ENCODE peak calls at places on chromosomes 7 and 10, in four cellular contexts. R is transverse colon, V is SJSA1, U is spleen. I is an unnamed sample.

GRCh38 chr7:67618569-67619543 is 622.2 kb downstream of the TYW1 start:
- DNase-seq in R (no peak), U (no peak), V (no peak), I (no peak)

GRCh38 chr7:99459087-99459486 is 6.9 kb downstream of the ATP5MF start:
- DNase-seq in R (no peak), V (no peak), U (no peak), I (no peak)

GRCh38 chr10:60943372-60944158 is 420 bp downstream of the RHOBTB1 start:
- DNase-seq in U (peak), R (peak), V (peak), I (no peak)

GRCh38 chr7:1404881-1405548 is 54.3 kb downstream of the MICALL2 start:
- DNase-seq in R (no peak), U (no peak), V (no peak), I (no peak)

GRCh38 chr7:1678070-1678543 is 8.0 kb downstream of the ELFN1 start:
- DNase-seq in U (no peak), R (no peak), V (peak), I (no peak)

GRCh38 chr10:71230656-71231025 is 18.3 kb downstream of the UNC5B start:
- DNase-seq in V (peak), U (peak), R (no peak), I (no peak)

GRCh38 chr10:112562803-112563663 is 116.0 kb downstream of the VTI1A start:
- DNase-seq in U (no peak), R (no peak), V (no peak), I (no peak)

GRCh38 chr7:89104748-89105685 is 309.5 kb upstream of the TEX47 start:
- DNase-seq in U (no peak), R (no peak), V (peak), I (no peak)

GRCh38 chr10:90969947-90970673 is 49.2 kb upstream of the ANKRD1 start:
- DNase-seq in V (no peak), U (no peak), R (no peak), I (peak)

GRCh38 chr10:123726381-123726780 is 60.2 kb downstream of the GPR26 start:
- DNase-seq in V (no peak), R (no peak), U (no peak), I (no peak)

GRCh38 chr10:103367782-103368518 is at the start of gene TAF5:
- DNase-seq in U (peak), R (peak), V (peak), I (peak)
- H3K27ac ChIP-seq in U (peak), R (peak), V (peak), I (peak)

GRCh38 chr10:133159950-133160812 is at the start of gene KNDC1:
- DNase-seq in V (peak), R (no peak), U (peak), I (no peak)

GRCh38 chr10:133159611-133159949 is 439 bp upstream of the KNDC1 start:
- DNase-seq in R (no peak), V (peak), U (no peak), I (no peak)

GRCh38 chr10:133162178-133162909 is 2.3 kb downstream of the KNDC1 start:
- DNase-seq in R (no peak), U (no peak), V (no peak), I (no peak)

GRCh38 chr10:133161486-133162051 is 1.6 kb downstream of the KNDC1 start:
- DNase-seq in V (peak), R (no peak), U (no peak), I (no peak)

DNA sequence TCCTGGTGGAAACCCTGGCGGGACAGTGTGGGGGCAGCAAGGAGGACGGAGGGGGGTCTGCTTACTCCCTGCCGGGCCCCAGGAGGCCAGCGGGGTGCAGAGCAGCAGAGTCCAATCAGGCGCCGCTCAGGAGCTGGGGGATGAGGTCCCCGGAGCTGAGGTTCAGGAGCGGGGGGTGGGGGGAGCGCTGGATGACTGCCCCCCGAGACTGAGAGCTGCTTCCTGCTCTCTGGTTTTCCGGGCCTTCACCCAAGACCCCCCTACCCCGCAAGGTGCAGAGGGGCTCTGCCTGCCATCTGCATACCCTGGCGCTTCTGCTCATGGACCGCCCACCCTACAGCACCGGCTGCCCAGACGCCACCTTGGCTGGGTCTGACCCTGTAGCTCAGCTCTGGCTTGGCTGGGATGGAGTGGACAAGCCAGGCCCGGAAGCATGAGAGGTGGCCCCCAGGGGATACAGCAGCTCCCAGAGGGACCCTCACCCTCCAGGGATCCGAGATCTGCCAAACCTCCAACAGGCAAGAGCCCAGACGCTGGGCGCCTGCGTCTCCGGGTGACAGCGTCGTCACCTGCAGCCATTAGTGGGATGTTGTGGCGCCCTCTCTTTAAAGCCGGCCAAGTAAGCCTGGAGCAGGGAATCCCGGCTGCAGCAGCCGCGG is 923 bp downstream of the KNDC1 start:
- DNase-seq in R (no peak), V (no peak), U (no peak), I (no peak)
- H3K27ac ChIP-seq in R (no peak), V (no peak), U (no peak), I (no peak)

GRCh38 chr7:125568799-125569198 is 639.2 kb upstream of the POT1 start:
- DNase-seq in U (no peak), V (no peak), R (no peak), I (no peak)
- H3K27ac ChIP-seq in U (no peak), V (no peak), R (no peak), I (no peak)

GRCh38 chr7:55567495-55568070 is 4.7 kb downstream of the VOPP1 start:
- DNase-seq in U (no peak), R (no peak), V (no peak), I (no peak)
- H3K27ac ChIP-seq in U (no peak), R (peak), V (no peak), I (no peak)

DNA sequence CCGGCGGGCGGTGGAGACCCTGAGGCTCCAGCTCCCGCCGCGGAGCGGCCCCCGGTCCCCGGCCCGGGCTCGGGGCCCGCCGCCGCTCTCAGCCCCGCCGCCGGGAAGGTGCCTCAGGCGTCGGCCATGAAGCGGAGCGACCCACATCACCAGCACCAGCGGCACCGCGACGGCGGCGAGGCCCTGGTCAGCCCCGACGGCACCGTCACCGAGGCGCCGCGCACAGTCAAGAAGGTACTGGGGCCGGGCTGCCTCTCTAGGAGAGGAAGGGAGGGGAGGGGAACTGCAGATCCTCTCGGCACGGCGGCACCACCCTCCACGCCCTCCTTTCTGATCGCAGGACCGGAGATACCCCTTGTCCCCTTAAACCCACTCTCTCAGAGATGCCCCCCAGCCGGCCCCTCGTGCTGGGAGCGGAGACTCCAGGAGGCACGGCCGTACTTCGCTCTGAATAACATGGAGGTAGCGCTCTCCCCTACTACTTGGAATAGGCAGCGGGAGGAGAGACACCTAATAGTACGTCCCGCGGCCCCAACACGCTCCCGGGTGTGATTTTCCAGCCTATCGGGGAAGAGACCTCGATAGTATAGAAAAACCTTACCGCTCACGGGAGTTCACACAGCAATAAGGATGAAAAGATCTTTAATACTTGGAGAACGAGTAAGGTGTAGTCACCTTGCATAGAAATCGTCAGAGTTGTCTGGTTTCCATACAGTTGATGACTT is 538 bp downstream of the AHCYL2 start:
- DNase-seq in R (peak), V (no peak), U (peak), I (no peak)
- H3K27ac ChIP-seq in R (peak), V (no peak), U (peak), I (peak)

DNA sequence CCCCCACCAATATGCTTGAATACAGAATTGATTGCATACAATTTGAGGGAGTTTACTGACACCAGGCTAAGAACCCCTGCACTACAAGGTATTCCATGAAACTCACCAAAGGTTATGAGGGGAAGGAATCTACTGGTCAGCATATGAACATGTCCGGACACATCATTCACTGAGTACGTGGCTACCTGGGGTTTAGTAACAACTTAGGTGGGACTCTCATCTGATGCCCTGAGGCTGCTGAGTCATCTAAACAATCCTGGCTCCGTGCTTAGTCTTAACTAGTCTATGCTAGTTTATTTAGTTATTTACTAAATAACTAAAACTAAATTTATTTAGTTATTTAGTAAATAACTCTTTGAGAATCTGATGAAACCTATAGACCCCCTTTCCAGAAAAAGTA is 11.3 kb downstream of the PI4K2A start:
- DNase-seq in U (no peak), R (no peak), V (no peak), I (no peak)
- H3K27ac ChIP-seq in U (no peak), R (no peak), V (no peak), I (no peak)

GRCh38 chr7:100532165-100533022 is 6.6 kb upstream of the AGFG2 start:
- DNase-seq in U (no peak), V (no peak), R (no peak), I (no peak)
- H3K27ac ChIP-seq in U (no peak), V (no peak), R (peak), I (no peak)

GRCh38 chr7:74176555-74176954 is 2.4 kb downstream of the EIF4H start:
- DNase-seq in U (no peak), V (no peak), R (no peak), I (no peak)
- H3K27ac ChIP-seq in U (no peak), V (no peak), R (no peak), I (no peak)

I was measured in AG04450.